ENCODE peak calls at places on chromosome 19, in four cellular contexts. One of them, this sample, is unnamed.

GRCh38 chr19:12943437-12944044 is 2.1 kb upstream of the RAD23A start:
- DNase-seq in transverse colon: no peak
- DNase-seq in CD4-positive, alpha-beta memory T cell: no peak
- DNase-seq in neural progenitor cell: no peak
- DNase-seq in this sample: no peak

GRCh38 chr19:40588110-40588854 is 11.6 kb downstream of the SHKBP1 start:
- DNase-seq in neural progenitor cell: no peak
- DNase-seq in CD4-positive, alpha-beta memory T cell: no peak
- DNase-seq in transverse colon: no peak
- DNase-seq in this sample: no peak

GRCh38 chr19:3383121-3383722 is 16.8 kb downstream of the NFIC start:
- DNase-seq in neural progenitor cell: no peak
- DNase-seq in CD4-positive, alpha-beta memory T cell: no peak
- DNase-seq in transverse colon: no peak
- DNase-seq in this sample: no peak

GRCh38 chr19:41906271-41906670 is 22.0 kb downstream of the ERFL start:
- DNase-seq in CD4-positive, alpha-beta memory T cell: no peak
- DNase-seq in transverse colon: no peak
- DNase-seq in neural progenitor cell: no peak
- DNase-seq in this sample: no peak

GRCh38 chr19:35736913-35737886 is 5.1 kb downstream of the IGFLR1 start:
- DNase-seq in neural progenitor cell: no peak
- DNase-seq in CD4-positive, alpha-beta memory T cell: peak; percentile 31
- DNase-seq in transverse colon: no peak
- DNase-seq in this sample: no peak

GRCh38 chr19:13401388-13401787 is 104.9 kb downstream of the CACNA1A start:
- DNase-seq in CD4-positive, alpha-beta memory T cell: no peak
- DNase-seq in neural progenitor cell: no peak
- DNase-seq in transverse colon: no peak
- DNase-seq in this sample: no peak

GRCh38 chr19:45817725-45818301 is 2.7 kb upstream of the RSPH6A start:
- DNase-seq in CD4-positive, alpha-beta memory T cell: no peak
- DNase-seq in neural progenitor cell: peak; percentile 32
- DNase-seq in transverse colon: no peak
- DNase-seq in this sample: no peak

GRCh38 chr19:5354403-5354802 is 13.8 kb upstream of the PTPRS start:
- DNase-seq in CD4-positive, alpha-beta memory T cell: no peak
- DNase-seq in transverse colon: no peak
- DNase-seq in neural progenitor cell: peak; percentile 39
- DNase-seq in this sample: no peak

GRCh38 chr19:17281391-17282304 is at the start of gene ANKLE1:
- DNase-seq in neural progenitor cell: peak; percentile 54
- DNase-seq in CD4-positive, alpha-beta memory T cell: no peak
- DNase-seq in transverse colon: peak; percentile 27
- DNase-seq in this sample: peak; percentile 78

GRCh38 chr19:4326837-4327251 is 11.8 kb downstream of the STAP2 start:
- DNase-seq in neural progenitor cell: peak; percentile 85
- DNase-seq in transverse colon: no peak
- DNase-seq in CD4-positive, alpha-beta memory T cell: no peak
- DNase-seq in this sample: no peak

GRCh38 chr19:29378543-29379105 is 147.2 kb upstream of the VSTM2B start:
- DNase-seq in CD4-positive, alpha-beta memory T cell: no peak
- DNase-seq in neural progenitor cell: no peak
- DNase-seq in transverse colon: no peak
- DNase-seq in this sample: peak; percentile 1

GRCh38 chr19:328025-328505 is 16.5 kb downstream of the MIER2 start:
- DNase-seq in transverse colon: no peak
- DNase-seq in neural progenitor cell: no peak
- DNase-seq in CD4-positive, alpha-beta memory T cell: no peak
- DNase-seq in this sample: no peak

GRCh38 chr19:1264801-1265610 is 4.1 kb upstream of the CIRBP start:
- DNase-seq in transverse colon: peak; percentile 79
- DNase-seq in neural progenitor cell: peak; percentile 86
- DNase-seq in CD4-positive, alpha-beta memory T cell: no peak
- DNase-seq in this sample: peak; percentile 70

GRCh38 chr19:38265213-38265861 is 964 bp downstream of the SPINT2 start:
- DNase-seq in CD4-positive, alpha-beta memory T cell: no peak
- DNase-seq in transverse colon: peak; percentile 63
- DNase-seq in neural progenitor cell: no peak
- DNase-seq in this sample: peak; percentile 73

GRCh38 chr19:3375221-3376088 is 9.1 kb downstream of the NFIC start:
- DNase-seq in transverse colon: peak; percentile 65
- DNase-seq in CD4-positive, alpha-beta memory T cell: no peak
- DNase-seq in neural progenitor cell: no peak
- DNase-seq in this sample: peak; percentile 72

GRCh38 chr19:50772408-50773311 is 2.4 kb downstream of the GPR32 start:
- DNase-seq in CD4-positive, alpha-beta memory T cell: no peak
- DNase-seq in neural progenitor cell: no peak
- DNase-seq in transverse colon: no peak
- DNase-seq in this sample: no peak

GRCh38 chr19:44306283-44306682 is 1.5 kb upstream of the ZNF235 start:
- DNase-seq in CD4-positive, alpha-beta memory T cell: no peak
- DNase-seq in neural progenitor cell: no peak
- DNase-seq in transverse colon: no peak
- DNase-seq in this sample: no peak

GRCh38 chr19:44303305-44303704 is 1.5 kb downstream of the ZNF235 start:
- DNase-seq in neural progenitor cell: no peak
- DNase-seq in transverse colon: no peak
- DNase-seq in CD4-positive, alpha-beta memory T cell: no peak
- DNase-seq in this sample: no peak

GRCh38 chr19:44303976-44304568 is 753 bp downstream of the ZNF235 start:
- DNase-seq in transverse colon: peak; percentile 12
- DNase-seq in CD4-positive, alpha-beta memory T cell: no peak
- DNase-seq in neural progenitor cell: peak; percentile 60
- DNase-seq in this sample: no peak

GRCh38 chr19:44305457-44305856 is 632 bp upstream of the ZNF235 start:
- DNase-seq in transverse colon: no peak
- DNase-seq in neural progenitor cell: no peak
- DNase-seq in CD4-positive, alpha-beta memory T cell: no peak
- DNase-seq in this sample: no peak

DNA sequence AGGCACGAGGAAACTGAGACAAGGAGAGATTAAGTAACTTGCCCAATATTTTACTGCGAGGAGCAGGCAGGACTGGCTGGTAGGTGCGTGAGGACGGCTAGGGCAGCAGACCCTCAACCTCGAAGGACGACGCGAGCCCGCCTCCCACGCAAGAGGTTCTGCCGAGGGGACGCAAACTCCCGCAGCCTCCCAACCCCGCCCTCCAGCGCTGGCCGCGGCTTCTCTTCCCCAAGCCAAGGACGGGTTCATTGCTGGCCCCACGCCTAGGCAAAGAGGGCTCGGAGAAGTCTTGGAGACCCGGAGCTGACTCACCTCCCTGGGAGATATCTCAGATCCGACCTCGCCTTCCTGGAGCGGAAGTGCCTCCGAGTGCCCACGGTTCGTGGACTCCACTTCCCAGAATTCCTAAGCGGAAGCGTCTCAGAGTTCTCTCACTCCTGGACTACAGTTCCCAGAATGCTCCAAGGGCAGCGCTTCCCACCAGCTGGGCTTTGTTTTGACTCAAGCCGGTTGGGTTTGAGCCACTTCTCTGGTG is at the start of gene ZNF235:
- DNase-seq in CD4-positive, alpha-beta memory T cell: peak; percentile 63
- DNase-seq in transverse colon: peak; percentile 90
- DNase-seq in neural progenitor cell: peak; percentile 95
- DNase-seq in this sample: peak; percentile 90
- H3K27ac ChIP-seq in CD4-positive, alpha-beta memory T cell: peak within 1 kb of the TSS; percentile 48
- H3K27ac ChIP-seq in transverse colon: peak within 1 kb of the TSS; percentile 84
- H3K27ac ChIP-seq in neural progenitor cell: no peak within 1 kb of the TSS
- H3K27ac ChIP-seq in this sample: peak within 1 kb of the TSS; percentile 76

DNA sequence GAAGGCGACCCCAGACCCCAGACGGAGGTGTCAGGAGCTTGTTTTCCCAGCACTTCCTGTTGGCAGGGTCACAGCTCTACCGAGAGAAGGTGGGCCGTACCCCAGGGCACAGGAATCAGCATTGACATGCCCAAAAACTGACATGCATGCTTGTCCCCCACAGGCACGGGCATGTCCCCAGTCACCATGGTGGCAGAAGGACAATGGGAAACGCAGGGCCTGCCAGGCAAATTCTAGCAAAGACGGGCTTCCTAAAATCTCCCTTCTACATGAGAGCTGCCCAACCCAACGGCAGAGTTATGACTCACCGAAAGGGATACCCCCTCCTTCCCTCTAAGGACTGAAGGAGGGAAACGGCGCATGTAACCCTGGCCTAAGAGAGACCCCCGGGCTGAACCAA is 18.5 kb downstream of the TSHZ3 start:
- DNase-seq in neural progenitor cell: no peak
- DNase-seq in transverse colon: no peak
- DNase-seq in CD4-positive, alpha-beta memory T cell: no peak
- DNase-seq in this sample: no peak
- H3K27ac ChIP-seq in neural progenitor cell: no peak overlapping the region
- H3K27ac ChIP-seq in transverse colon: peak overlapping the region; percentile 6
- H3K27ac ChIP-seq in CD4-positive, alpha-beta memory T cell: no peak overlapping the region
- H3K27ac ChIP-seq in this sample: no peak overlapping the region

DNA sequence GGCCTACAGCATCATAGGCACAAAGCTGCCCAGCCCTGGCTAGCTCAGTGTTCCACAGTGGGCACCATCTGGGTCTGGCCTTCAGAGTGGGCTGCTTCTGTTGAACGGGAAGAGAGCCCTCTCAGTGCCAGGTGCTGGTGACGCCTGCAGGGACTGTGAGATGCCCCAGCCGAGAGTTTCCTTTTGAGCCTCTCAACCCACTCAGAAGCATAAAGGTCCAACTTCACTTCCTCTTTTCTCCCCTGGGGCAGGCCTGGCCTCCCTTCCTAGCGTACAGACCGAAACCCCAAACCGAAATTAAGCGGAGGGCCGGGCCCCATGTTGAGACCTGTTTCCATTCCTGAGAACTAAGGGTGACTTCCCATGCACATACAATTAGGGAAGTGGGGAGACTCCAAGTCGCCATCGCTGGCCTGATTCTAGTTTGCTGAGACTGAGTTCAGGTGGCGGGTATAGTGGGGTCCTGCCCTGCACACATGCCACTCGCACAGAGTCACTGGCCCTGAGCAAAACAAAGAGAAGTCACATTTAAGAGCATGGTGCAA is 6.9 kb downstream of the RAB8A start:
- DNase-seq in CD4-positive, alpha-beta memory T cell: no peak
- DNase-seq in neural progenitor cell: no peak
- DNase-seq in transverse colon: peak; percentile 76
- DNase-seq in this sample: peak; percentile 76
- H3K27ac ChIP-seq in CD4-positive, alpha-beta memory T cell: peak overlapping the region; percentile 49
- H3K27ac ChIP-seq in neural progenitor cell: no peak overlapping the region
- H3K27ac ChIP-seq in transverse colon: peak overlapping the region; percentile 85
- H3K27ac ChIP-seq in this sample: peak overlapping the region; percentile 69

DNA sequence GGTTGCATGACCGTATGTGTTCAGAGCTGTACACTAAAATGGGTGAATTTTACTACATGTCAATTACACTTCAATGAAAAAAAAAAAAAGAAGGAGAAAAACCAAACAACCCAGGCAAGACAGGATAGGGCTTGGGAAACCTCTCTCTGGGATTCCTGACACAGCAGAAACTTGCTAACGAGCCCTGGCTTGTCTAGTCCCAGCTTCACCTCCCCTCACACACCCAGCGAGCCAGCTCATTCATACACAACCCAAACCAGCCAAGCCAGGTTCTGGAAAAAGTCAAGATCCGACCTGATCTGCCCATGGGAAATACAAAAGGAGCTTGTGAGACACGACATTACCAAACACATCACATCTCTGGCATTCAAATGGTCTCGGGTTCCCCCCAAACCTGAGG is 3.7 kb upstream of the TECR start:
- DNase-seq in transverse colon: no peak
- DNase-seq in CD4-positive, alpha-beta memory T cell: no peak
- DNase-seq in neural progenitor cell: no peak
- DNase-seq in this sample: no peak
- H3K27ac ChIP-seq in transverse colon: no peak overlapping the region
- H3K27ac ChIP-seq in CD4-positive, alpha-beta memory T cell: no peak overlapping the region
- H3K27ac ChIP-seq in neural progenitor cell: no peak overlapping the region
- H3K27ac ChIP-seq in this sample: no peak overlapping the region

DNA sequence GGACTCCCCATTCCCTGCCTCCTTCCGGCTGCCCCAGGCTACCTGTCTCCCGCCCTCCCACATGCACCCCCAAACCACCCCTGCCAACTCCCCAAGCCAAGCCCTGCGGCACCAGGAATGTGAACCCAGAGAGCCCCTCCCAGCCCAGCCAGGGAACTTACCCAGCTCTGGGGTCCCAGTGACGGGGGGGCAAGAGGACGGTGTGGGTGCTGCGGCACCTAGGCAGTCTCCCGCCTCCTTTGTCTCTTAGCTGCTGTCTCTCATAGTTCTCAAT is 558 bp downstream of the PLEKHA4 start:
- DNase-seq in transverse colon: no peak
- DNase-seq in neural progenitor cell: peak; percentile 6
- DNase-seq in CD4-positive, alpha-beta memory T cell: no peak
- DNase-seq in this sample: no peak
- H3K27ac ChIP-seq in transverse colon: peak overlapping the region; percentile 84
- H3K27ac ChIP-seq in neural progenitor cell: no peak overlapping the region
- H3K27ac ChIP-seq in CD4-positive, alpha-beta memory T cell: no peak overlapping the region
- H3K27ac ChIP-seq in this sample: peak overlapping the region; percentile 76

This sample was measured in lower lobe of right lung.